ENCODE peak calls at places on chromosome 12, in nine cellular contexts. G is mucosa of gallbladder; E is hypothalamus; K is naive B cell; X is retina; D is GM13977; C is dorsolateral prefrontal cortex; F is effector memory CD4-positive, alpha-beta T cell; T is sciatic nerve. O is an unnamed sample.

GRCh38 chr12:5912437-5913334 is 32.4 kb downstream of the ANO2 start:
- DNase-seq in G (no peak), E (no peak), K (no peak), X (no peak), D (no peak), C (no peak), F (no peak), T (no peak), O (no peak)

GRCh38 chr12:127723236-127723635 is 543.7 kb upstream of the TMEM132C start:
- DNase-seq in G (peak; percentile 18), E (no peak), K (no peak), X (no peak), D (no peak), C (no peak), F (no peak), T (no peak), O (no peak)

GRCh38 chr12:129540249-129540648 is 363.6 kb downstream of the TMEM132D start:
- DNase-seq in G (no peak), E (no peak), K (no peak), X (no peak), D (no peak), C (no peak), F (no peak), T (no peak), O (no peak)

GRCh38 chr12:121657305-121658008 is 12.0 kb downstream of the MORN3 start:
- DNase-seq in G (no peak), E (no peak), K (no peak), X (no peak), D (no peak), C (no peak), F (no peak), T (no peak), O (no peak)

GRCh38 chr12:15151141-15152091 is 69.8 kb downstream of the RERG start:
- DNase-seq in G (no peak), E (no peak), K (no peak), X (no peak), D (no peak), C (no peak), F (no peak), T (no peak), O (peak; percentile 16)

GRCh38 chr12:77001181-77001758 is 64.1 kb downstream of the E2F7 start:
- DNase-seq in G (no peak), E (no peak), K (no peak), X (no peak), D (no peak), C (no peak), F (no peak), T (no peak), O (no peak)

GRCh38 chr12:124510301-124510970 is 57.0 kb downstream of the NCOR2 start:
- DNase-seq in G (no peak), E (peak; percentile 52), K (no peak), X (no peak), D (no peak), C (no peak), F (no peak), T (no peak), O (no peak)

GRCh38 chr12:94623161-94623920 is 27.0 kb downstream of the TMCC3 start:
- DNase-seq in G (no peak), E (no peak), K (no peak), X (no peak), D (no peak), C (no peak), F (no peak), T (no peak), O (no peak)

GRCh38 chr12:52367876-52368275 is 595 bp upstream of the KRT85 start:
- DNase-seq in G (no peak), E (no peak), K (no peak), X (no peak), D (no peak), C (no peak), F (no peak), T (no peak), O (no peak)

GRCh38 chr12:10607885-10608458 is 5.4 kb downstream of the MAGOHB start:
- DNase-seq in G (no peak), E (no peak), K (peak; percentile 18), X (no peak), D (no peak), C (no peak), F (no peak), T (no peak), O (no peak)

GRCh38 chr12:88388566-88389269 is 191.6 kb downstream of the KITLG start:
- DNase-seq in G (no peak), E (no peak), K (no peak), X (no peak), D (no peak), C (no peak), F (no peak), T (no peak), O (no peak)

GRCh38 chr12:130752692-130753230 is 36.7 kb upstream of the RIMBP2 start:
- DNase-seq in G (no peak), E (no peak), K (no peak), X (peak; percentile 78), D (no peak), C (no peak), F (no peak), T (no peak), O (no peak)

GRCh38 chr12:98106201-98106600 is 409.2 kb upstream of the TMPO start:
- DNase-seq in G (no peak), E (no peak), K (no peak), X (no peak), D (no peak), C (no peak), F (no peak), T (no peak), O (no peak)

GRCh38 chr12:34287437-34287836 is 265.1 kb downstream of the ALG10 start:
- DNase-seq in G (no peak), E (no peak), K (no peak), X (no peak), D (no peak), C (no peak), F (no peak), T (no peak), O (no peak)

GRCh38 chr12:7113389-7113871 is 4.4 kb upstream of the C1RL start:
- DNase-seq in G (peak; percentile 38), E (no peak), K (peak; percentile 61), X (peak; percentile 59), D (peak; percentile 66), C (no peak), F (no peak), T (peak; percentile 59), O (peak; percentile 64)

GRCh38 chr12:132243596-132244289 is 85.6 kb downstream of the GALNT9 start:
- DNase-seq in G (no peak), E (no peak), K (no peak), X (no peak), D (no peak), C (no peak), F (no peak), T (no peak), O (no peak)

GRCh38 chr12:88842314-88842713 is 262.0 kb upstream of the KITLG start:
- DNase-seq in G (no peak), E (no peak), K (no peak), X (no peak), D (no peak), C (no peak), F (no peak), T (no peak), O (no peak)

GRCh38 chr12:40566246-40566645 is 126.0 kb upstream of the CNTN1 start:
- DNase-seq in G (no peak), E (no peak), K (no peak), X (no peak), D (no peak), C (no peak), F (no peak), T (no peak), O (no peak)

GRCh38 chr12:33581613-33582122 is 142.0 kb upstream of the SYT10 start:
- DNase-seq in G (no peak), E (no peak), K (no peak), X (no peak), D (no peak), C (no peak), F (no peak), T (no peak), O (no peak)

GRCh38 chr12:45336331-45336730 is 120.4 kb downstream of the ANO6 start:
- DNase-seq in G (no peak), E (no peak), K (no peak), X (no peak), D (no peak), C (no peak), F (no peak), T (no peak), O (no peak)